ENCODE peak calls at places on chromosomes 6 and 20, in ten cellular contexts. U is RWPE1, X is stomach, R is WTC11, Y is MM.1S, P is IMR-90, V is neural progenitor cell, O is GM13976, F is fibroblast of mammary gland, G is cardiac fibroblast. H is an unnamed sample.

GRCh38 chr20:50309764-50310672 is 119.4 kb downstream of the CEBPB start:
- DNase-seq in O (no peak), F (no peak), V (no peak), P (no peak), G (no peak), X (no peak), U (no peak), R (no peak), Y (no peak), H (no peak)

GRCh38 chr6:163543311-163543710 is 128.8 kb downstream of the QKI start:
- DNase-seq in U (no peak), P (no peak), X (no peak), R (no peak), F (no peak), G (no peak), O (no peak), Y (no peak), V (peak), H (no peak)

GRCh38 chr6:14035448-14035847 is 82.1 kb upstream of the CD83 start:
- DNase-seq in Y (no peak), O (no peak), X (no peak), P (peak), V (peak), G (peak), F (peak), U (peak), R (peak), H (no peak)

GRCh38 chr6:85449388-85449817 is 480 bp upstream of the NT5E start:
- DNase-seq in U (peak), F (peak), O (peak), P (peak), Y (peak), G (peak), R (no peak), X (no peak), V (peak), H (peak)

GRCh38 chr20:1489764-1490436 is 1.3 kb downstream of the SIRPB2 start:
- DNase-seq in V (no peak), O (no peak), Y (no peak), G (no peak), U (peak), X (no peak), R (no peak), F (no peak), P (no peak), H (no peak)

GRCh38 chr20:10487354-10488115 is 52.4 kb downstream of the SLX4IP start:
- DNase-seq in U (no peak), Y (no peak), F (peak), G (peak), O (no peak), V (no peak), X (no peak), P (peak), R (no peak), H (no peak)

GRCh38 chr6:169099411-169100202 is 154.0 kb downstream of the THBS2 start:
- DNase-seq in V (peak), R (no peak), Y (no peak), G (peak), P (peak), O (no peak), F (peak), X (no peak), U (peak), H (no peak)

GRCh38 chr6:126337323-126337722 is 2.6 kb upstream of the CENPW start:
- DNase-seq in F (peak), P (peak), U (no peak), G (peak), V (no peak), R (no peak), X (no peak), O (no peak), Y (no peak), H (no peak)

GRCh38 chr6:2036084-2037023 is 209.1 kb downstream of the GMDS start:
- DNase-seq in X (no peak), U (no peak), R (no peak), F (no peak), P (no peak), G (no peak), Y (no peak), V (no peak), O (no peak), H (no peak)

GRCh38 chr6:8462169-8462568 is 26.8 kb upstream of the SLC35B3 start:
- DNase-seq in X (no peak), Y (no peak), P (no peak), G (no peak), F (no peak), O (no peak), R (no peak), U (no peak), V (no peak), H (no peak)

GRCh38 chr20:49965781-49966304 is 16.9 kb upstream of the SNAI1 start:
- DNase-seq in G (no peak), F (no peak), U (no peak), Y (no peak), O (no peak), X (no peak), R (no peak), P (no peak), V (no peak), H (no peak)

GRCh38 chr6:91097316-91097878 is 510.5 kb upstream of the MAP3K7 start:
- DNase-seq in X (no peak), P (no peak), Y (no peak), R (no peak), F (no peak), O (no peak), G (peak), U (no peak), V (no peak), H (no peak)

GRCh38 chr6:89297695-89298351 is 17.3 kb downstream of the GABRR2 start:
- DNase-seq in P (peak), G (peak), Y (peak), U (peak), F (peak), R (no peak), O (peak), V (peak), X (peak), H (peak)

GRCh38 chr6:73566954-73567591 is 46.2 kb upstream of the EEF1A1 start:
- DNase-seq in F (peak), O (no peak), P (peak), Y (no peak), G (peak), X (peak), V (no peak), R (no peak), U (no peak), H (no peak)

GRCh38 chr6:5706094-5707033 is 300.4 kb downstream of the NRN1 start:
- DNase-seq in F (no peak), V (no peak), X (no peak), R (no peak), P (no peak), G (no peak), Y (no peak), U (no peak), O (no peak), H (peak)

GRCh38 chr6:16712931-16713484 is 48.3 kb downstream of the ATXN1 start:
- DNase-seq in F (peak), O (peak), V (no peak), X (no peak), G (peak), P (peak), R (no peak), Y (no peak), U (peak), H (peak)

GRCh38 chr20:9068232-9068781 is 580 bp upstream of the PLCB4 start:
- DNase-seq in O (no peak), R (peak), U (peak), Y (no peak), V (peak), G (peak), P (peak), X (peak), F (no peak), H (no peak)

GRCh38 chr20:24423794-24424307 is 45.6 kb upstream of the SYNDIG1 start:
- DNase-seq in U (no peak), O (no peak), R (no peak), G (no peak), F (no peak), V (no peak), Y (no peak), X (no peak), P (no peak), H (no peak)

GRCh38 chr6:119395192-119395591 is 45.6 kb upstream of the MAN1A1 start:
- DNase-seq in Y (no peak), F (no peak), X (no peak), P (no peak), R (no peak), V (no peak), U (no peak), G (no peak), O (no peak), H (no peak)

GRCh38 chr6:156461647-156462046 is 315.5 kb upstream of the ARID1B start:
- DNase-seq in G (no peak), Y (no peak), O (no peak), P (no peak), X (no peak), V (no peak), F (no peak), R (no peak), U (no peak), H (no peak)

GRCh38 chr20:24097051-24097450 is 108.5 kb upstream of the GGTLC1 start:
- DNase-seq in G (peak), P (no peak), V (peak), O (no peak), R (no peak), F (no peak), U (no peak), X (no peak), Y (no peak), H (no peak)

GRCh38 chr6:4287811-4288244 is 152.5 kb upstream of the ECI2 start:
- DNase-seq in V (peak), P (no peak), G (no peak), R (no peak), F (no peak), O (no peak), X (no peak), U (no peak), Y (no peak), H (no peak)

GRCh38 chr20:54340667-54341081 is 132.8 kb downstream of the PFDN4 start:
- DNase-seq in U (peak), X (no peak), P (peak), V (no peak), Y (no peak), R (no peak), F (peak), O (no peak), G (peak), H (no peak)

GRCh38 chr6:138885156-138885819 is 89.4 kb downstream of the ECT2L start:
- DNase-seq in V (no peak), X (no peak), U (no peak), R (no peak), P (no peak), O (no peak), G (no peak), F (no peak), Y (no peak), H (no peak)

GRCh38 chr6:26607434-26608230 is 10.9 kb downstream of the ABT1 start:
- DNase-seq in O (peak), Y (peak), X (peak), V (peak), F (peak), U (peak), P (peak), R (peak), G (peak), H (peak)

GRCh38 chr6:105431226-105431625 is 28.3 kb upstream of the PREP start:
- DNase-seq in U (peak), O (no peak), G (peak), Y (peak), X (no peak), P (peak), V (peak), R (no peak), F (peak), H (no peak)

GRCh38 chr20:32845786-32846185 is 12.9 kb upstream of the EFCAB8 start:
- DNase-seq in F (no peak), R (no peak), O (no peak), V (no peak), U (no peak), Y (no peak), X (no peak), G (no peak), P (peak), H (no peak)

GRCh38 chr6:85004283-85005010 is 240.0 kb upstream of the TBX18 start:
- DNase-seq in O (no peak), P (no peak), Y (no peak), F (peak), X (no peak), U (no peak), R (no peak), G (peak), V (no peak), H (no peak)

GRCh38 chr6:31186052-31186734 is 15.7 kb upstream of the POU5F1 start:
- DNase-seq in Y (no peak), F (no peak), G (peak), P (no peak), V (no peak), U (no peak), R (no peak), X (peak), O (no peak), H (no peak)

GRCh38 chr6:134002821-134003220 is 49.6 kb downstream of the SLC2A12 start:
- DNase-seq in O (no peak), R (no peak), U (no peak), P (peak), X (no peak), V (no peak), G (no peak), Y (peak), F (no peak), H (no peak)

GRCh38 chr6:139844907-139845306 is 470.5 kb upstream of the CITED2 start:
- DNase-seq in R (no peak), X (no peak), F (no peak), V (no peak), P (no peak), Y (no peak), G (no peak), U (no peak), O (no peak), H (no peak)

GRCh38 chr20:38298768-38299288 is 5.1 kb upstream of the BPI start:
- DNase-seq in R (no peak), P (peak), X (peak), F (peak), Y (no peak), U (no peak), O (no peak), G (peak), V (no peak), H (no peak)

GRCh38 chr20:41138527-41139226 is 1.3 kb downstream of the PLCG1 start:
- DNase-seq in X (no peak), V (peak), R (no peak), F (no peak), U (peak), O (no peak), G (peak), P (peak), Y (no peak), H (peak)

GRCh38 chr6:30130887-30131862 is 4.8 kb upstream of the TRIM40 start:
- DNase-seq in O (peak), Y (peak), V (peak), G (peak), U (peak), P (peak), R (peak), F (peak), X (peak), H (peak)

GRCh38 chr6:135221042-135221441 is 39.9 kb downstream of the MYB start:
- DNase-seq in X (no peak), F (no peak), U (no peak), P (no peak), V (no peak), O (no peak), R (no peak), G (no peak), Y (no peak), H (no peak)

GRCh38 chr6:107813555-107814194 is 10.4 kb downstream of the SCML4 start:
- DNase-seq in U (peak), G (no peak), V (no peak), Y (no peak), P (no peak), O (no peak), R (no peak), X (no peak), F (no peak), H (no peak)

GRCh38 chr6:137933696-137934095 is 66.6 kb downstream of the TNFAIP3 start:
- DNase-seq in G (peak), O (no peak), X (no peak), V (no peak), F (peak), U (no peak), Y (no peak), P (peak), R (no peak), H (no peak)

GRCh38 chr6:26087284-26088115 is at the start of gene HFE:
- DNase-seq in V (peak), P (peak), U (peak), R (peak), G (peak), X (peak), Y (no peak), O (peak), F (peak), H (peak)

GRCh38 chr6:125188037-125188436 is 34.5 kb downstream of the TPD52L1 start:
- DNase-seq in G (peak), F (peak), X (no peak), Y (no peak), R (no peak), O (no peak), P (peak), V (no peak), U (no peak), H (no peak)

GRCh38 chr20:57588596-57588995 is 27.7 kb downstream of the PCK1 start:
- DNase-seq in F (no peak), O (no peak), P (no peak), X (no peak), Y (no peak), R (no peak), U (no peak), G (no peak), V (no peak), H (no peak)
- TF ChIP-seq CTCF in F (no peak), O (no peak), P (no peak), X (no peak), Y (no peak), R (no peak), U (no peak), G (no peak), V (no peak), H (no peak)

DNA sequence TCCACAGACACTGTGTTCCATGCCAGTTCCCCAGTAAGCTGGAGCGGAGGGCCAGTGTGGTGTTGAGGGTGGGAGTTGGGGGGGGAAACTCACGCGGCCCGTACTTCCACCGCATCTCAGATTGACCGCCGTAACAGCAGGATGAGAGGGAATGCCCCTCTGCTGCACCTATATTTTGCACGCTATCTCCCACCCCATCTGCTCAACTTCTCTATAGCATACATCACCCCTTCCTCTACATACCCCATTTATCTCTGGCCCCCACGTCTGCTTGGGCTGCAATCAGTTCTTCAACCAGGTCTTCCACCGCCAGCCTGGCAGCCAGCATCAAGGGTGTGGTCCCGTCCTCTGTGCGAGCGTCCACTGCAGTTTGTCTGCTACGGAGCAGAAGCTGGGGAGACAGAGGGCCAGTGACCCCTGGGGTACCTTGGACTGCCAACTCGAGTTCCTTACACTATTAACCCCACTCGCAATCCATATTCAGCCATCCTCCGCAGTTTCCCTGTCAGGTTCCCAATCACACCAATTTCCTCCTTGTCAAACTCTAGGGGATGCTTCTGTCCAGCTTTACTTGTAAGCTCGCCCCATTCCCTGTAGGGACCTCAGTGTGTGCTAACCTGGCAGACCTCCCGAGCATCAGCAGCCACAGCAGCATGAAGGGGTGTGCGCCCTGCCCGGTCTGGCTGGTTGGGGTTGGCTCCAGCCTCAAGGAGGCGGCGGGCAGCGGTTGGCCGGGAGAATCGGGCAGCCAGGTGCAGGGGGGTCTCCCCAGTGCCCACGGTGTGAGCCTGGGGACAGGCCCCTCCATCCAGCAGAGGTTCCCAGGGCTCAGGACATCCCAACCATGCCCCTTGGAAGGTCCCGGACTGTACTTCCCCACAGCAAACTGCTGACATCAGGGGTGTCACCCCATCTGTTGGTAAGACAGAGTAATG is 4.5 kb upstream of the GPSM3 start:
- DNase-seq in R (no peak), V (peak), P (peak), Y (peak), F (no peak), O (peak), U (no peak), X (no peak), G (peak), H (no peak)
- TF ChIP-seq CTCF in R (no peak), V (no peak), P (no peak), Y (peak), F (no peak), O (no peak), U (no peak), X (no peak), G (no peak), H (no peak)

DNA sequence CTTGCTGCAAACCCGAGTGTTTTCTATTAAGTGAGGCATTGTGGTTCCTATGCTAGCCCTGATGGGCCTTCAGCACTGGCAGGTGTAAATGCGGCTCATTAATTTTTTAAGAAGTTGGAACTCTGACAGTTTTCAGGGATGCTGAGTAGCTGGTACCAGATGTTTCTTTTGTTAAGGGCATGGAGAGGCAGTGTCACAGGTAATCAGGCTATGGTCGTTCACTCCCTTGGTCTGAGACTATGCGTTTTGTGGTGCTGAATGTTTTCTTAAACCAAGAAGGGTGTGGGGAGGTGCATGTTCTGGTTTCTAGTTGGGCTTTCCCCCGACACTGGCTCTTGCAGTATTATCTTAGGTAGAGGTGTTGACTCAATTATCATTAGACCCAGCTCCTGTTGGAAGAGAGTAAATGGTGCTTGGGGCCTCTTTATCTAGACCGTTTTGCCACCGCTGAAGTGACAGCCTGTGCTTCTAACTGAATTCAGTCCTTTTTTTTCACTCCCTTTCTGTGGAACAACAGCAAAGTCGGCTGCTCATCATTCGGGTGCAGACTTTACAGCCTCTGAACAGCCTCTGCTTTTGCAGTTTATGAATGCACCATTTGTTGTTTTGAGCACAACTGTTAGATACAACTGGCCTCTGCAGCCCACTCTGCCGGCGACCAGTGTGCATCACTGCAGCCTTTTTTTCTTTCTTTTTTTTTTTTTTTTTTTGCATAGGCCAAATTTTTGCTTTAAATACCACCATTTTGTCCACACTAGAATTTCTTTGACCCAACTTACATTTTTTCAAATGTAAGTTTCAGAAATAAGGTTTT is 35.6 kb downstream of the RREB1 start:
- DNase-seq in F (no peak), V (no peak), U (no peak), O (no peak), P (no peak), R (no peak), Y (peak), G (peak), X (no peak), H (no peak)
- TF ChIP-seq CTCF in F (peak), V (peak), U (no peak), O (no peak), P (peak), R (no peak), Y (peak), G (peak), X (no peak), H (no peak)

GRCh38 chr20:3670511-3670910 is 7.3 kb upstream of the GFRA4 start:
- DNase-seq in R (peak), G (no peak), P (peak), Y (no peak), U (no peak), F (peak), X (no peak), V (peak), O (no peak), H (no peak)
- TF ChIP-seq CTCF in R (no peak), G (no peak), P (peak), Y (no peak), U (no peak), F (peak), X (no peak), V (peak), O (no peak), H (no peak)